ENCODE peak calls at places on chromosomes 2 and 18, in seven cellular contexts. A, D, L, B, R, I and V are unnamed samples.

GRCh38 chr18:47912794-47913594 is 17.5 kb downstream of the SMAD2 start:
- DNase-seq in A (no peak), D (no peak), L (no peak), B (no peak), R (no peak), I (no peak), V (no peak)

GRCh38 chr2:98913916-98914712 is 21.9 kb downstream of the CRACDL start:
- DNase-seq in A (no peak), D (no peak), L (peak; percentile 48), B (no peak), R (no peak), I (no peak), V (no peak)

GRCh38 chr2:238105506-238106338 is 5.6 kb downstream of the ESPNL start:
- DNase-seq in A (no peak), D (peak; percentile 41), L (no peak), B (no peak), R (no peak), I (peak; percentile 11), V (no peak)

GRCh38 chr18:11982981-11983380 is 1.7 kb downstream of the IMPA2 start:
- DNase-seq in A (no peak), D (no peak), L (no peak), B (no peak), R (no peak), I (no peak), V (no peak)

GRCh38 chr2:238913931-238914647 is 66.2 kb downstream of the TWIST2 start:
- DNase-seq in A (no peak), D (no peak), L (no peak), B (no peak), R (no peak), I (peak; percentile 14), V (no peak)

GRCh38 chr2:105904938-105905337 is 160.2 kb downstream of the NCK2 start:
- DNase-seq in A (no peak), D (no peak), L (no peak), B (no peak), R (no peak), I (no peak), V (no peak)

GRCh38 chr18:23618862-23619387 is 32.6 kb upstream of the NPC1 start:
- DNase-seq in A (no peak), D (no peak), L (no peak), B (no peak), R (peak; percentile 26), I (peak; percentile 68), V (no peak)

GRCh38 chr18:61001138-61001537 is 332.1 kb upstream of the CDH20 start:
- DNase-seq in A (no peak), D (no peak), L (no peak), B (no peak), R (no peak), I (no peak), V (no peak)